ENCODE peak calls at places on chromosome 16, in four cellular contexts. T is renal cortical epithelial cell; S is NCI-H446 treated with DMSO at 0.1 percent for 48 hours; O is activated T-helper 9 cell treated with anti-CD3 and anti-CD28 coated beads, Interleukin-2, amount 50 U/mL, for 16 hours. B is an unnamed sample.

GRCh38 chr16:55568151-55568693 is 1.7 kb downstream of the CAPNS2 start:
- DNase-seq in O (no peak), T (no peak), S (no peak), B (no peak)

GRCh38 chr16:66750279-66751134 is 902 bp downstream of the DYNC1LI2 start:
- DNase-seq in T (no peak), O (no peak), S (no peak), B (no peak)

GRCh38 chr16:87395181-87395842 is 3.2 kb downstream of the MAP1LC3B start:
- DNase-seq in T (no peak), O (no peak), S (no peak), B (no peak)

GRCh38 chr16:68790130-68790761 is 53.1 kb upstream of the TANGO6 start:
- DNase-seq in T (peak), S (no peak), O (no peak), B (no peak)

GRCh38 chr16:57479422-57480126 is 6.7 kb downstream of the DOK4 start:
- DNase-seq in S (peak), T (peak), O (no peak), B (no peak)

GRCh38 chr16:85488414-85488813 is 124.7 kb upstream of the GSE1 start:
- DNase-seq in T (no peak), S (no peak), O (no peak), B (no peak)

GRCh38 chr16:3501783-3502400 is 1.1 kb downstream of the CLUAP1 start:
- DNase-seq in S (peak), T (no peak), O (no peak), B (no peak)

GRCh38 chr16:88561485-88562369 is 8.5 kb upstream of the ZC3H18 start:
- DNase-seq in S (no peak), O (peak), T (peak), B (no peak)

GRCh38 chr16:56262148-56262878 is 71.0 kb downstream of the GNAO1 start:
- DNase-seq in T (no peak), O (peak), S (no peak), B (no peak)

GRCh38 chr16:79971237-79971572 is 370.7 kb upstream of the MAF start:
- DNase-seq in T (no peak), S (no peak), O (no peak), B (no peak)

GRCh38 chr16:35931722-35932121 is 2472.3 kb downstream of the TP53TG3F start:
- DNase-seq in S (no peak), T (no peak), O (no peak), B (no peak)

GRCh38 chr16:87978127-87978526 is 26.9 kb downstream of the BANP start:
- DNase-seq in T (no peak), O (no peak), S (no peak), B (no peak)

GRCh38 chr16:67447508-67448076 is 16.7 kb downstream of the HSD11B2 start:
- DNase-seq in T (no peak), O (peak), S (no peak), B (no peak)

GRCh38 chr16:50079741-50080140 is 14.0 kb downstream of the HEATR3 start:
- DNase-seq in T (no peak), O (no peak), S (no peak), B (no peak)

GRCh38 chr16:58744497-58744896 is 10.4 kb upstream of the GOT2 start:
- DNase-seq in S (no peak), O (no peak), T (no peak), B (no peak)

GRCh38 chr16:48620445-48620844 is 10.5 kb upstream of the N4BP1 start:
- DNase-seq in O (no peak), S (no peak), T (no peak), B (peak)

GRCh38 chr16:61681673-61682072 is 354.6 kb downstream of the CDH8 start:
- DNase-seq in O (no peak), S (no peak), T (no peak), B (no peak)

GRCh38 chr16:35431829-35432663 is 1972.6 kb downstream of the TP53TG3F start:
- DNase-seq in T (no peak), O (no peak), S (no peak), B (no peak)

GRCh38 chr16:78478267-78478821 is 378.9 kb downstream of the WWOX start:
- DNase-seq in T (peak), S (no peak), O (no peak), B (no peak)

GRCh38 chr16:678209-678857 is 1.9 kb upstream of the STUB1 start:
- DNase-seq in T (no peak), S (no peak), O (no peak), B (no peak)

GRCh38 chr16:66927918-66928649 is 2.7 kb upstream of the RRAD start:
- DNase-seq in T (peak), O (no peak), S (no peak), B (no peak)

GRCh38 chr16:85586360-85587145 is 26.6 kb upstream of the GSE1 start:
- DNase-seq in S (peak), T (no peak), O (no peak), B (no peak)

GRCh38 chr16:2447920-2448583 is 11.9 kb upstream of the TEDC2 start:
- DNase-seq in T (no peak), O (no peak), S (no peak), B (no peak)

GRCh38 chr16:17942067-17942466 is 394.5 kb downstream of the NPIPA8 start:
- DNase-seq in S (no peak), O (no peak), T (no peak), B (no peak)

GRCh38 chr16:31696968-31697743 is 169.5 kb downstream of the AHSP start:
- DNase-seq in S (no peak), O (no peak), T (peak), B (peak)

GRCh38 chr16:83315271-83315670 is 492.5 kb upstream of the HSBP1 start:
- DNase-seq in T (no peak), O (no peak), S (no peak), B (no peak)

GRCh38 chr16:70454221-70455034 is at the start of gene FCSK:
- DNase-seq in O (peak), T (peak), S (no peak), B (no peak)

GRCh38 chr16:88785106-88785924 is at the start of gene PIEZO1:
- DNase-seq in O (peak), S (no peak), T (no peak), B (peak)

GRCh38 chr16:23365602-23366240 is 63.6 kb downstream of the SCNN1B start:
- DNase-seq in O (no peak), T (no peak), S (no peak), B (no peak)

GRCh38 chr16:2987854-2988253 is 7.6 kb upstream of the PKMYT1 start:
- DNase-seq in S (peak), T (no peak), O (no peak), B (no peak)

GRCh38 chr16:11405331-11406176 is 60.3 kb downstream of the RMI2 start:
- DNase-seq in T (no peak), S (no peak), O (peak), B (no peak)

GRCh38 chr16:89564476-89565255 is 4.2 kb downstream of the RPL13 start:
- DNase-seq in O (no peak), T (no peak), S (no peak), B (no peak)

GRCh38 chr16:31093132-31093703 is 1.4 kb downstream of the VKORC1 start:
- DNase-seq in S (no peak), T (no peak), O (no peak), B (no peak)

GRCh38 chr16:75257886-75258806 is 6.7 kb upstream of the BCAR1 start:
- DNase-seq in T (no peak), S (no peak), O (no peak), B (no peak)

GRCh38 chr16:55577888-55578287 is 11.4 kb downstream of the CAPNS2 start:
- DNase-seq in S (no peak), O (no peak), T (no peak), B (no peak)

GRCh38 chr16:57649443-57649751 is 18.7 kb upstream of the ADGRG3 start:
- DNase-seq in T (no peak), O (no peak), S (no peak), B (no peak)

GRCh38 chr16:46762583-46762982 is 14.4 kb upstream of the MYLK3 start:
- DNase-seq in T (no peak), O (no peak), S (no peak), B (no peak)

GRCh38 chr16:56912746-56913703 is 18.9 kb upstream of the HERPUD1 start:
- DNase-seq in S (no peak), O (no peak), T (no peak), B (no peak)

B was measured in osteocyte.